ENCODE peak calls at places on chromosomes 2 and 18, in seven cellular contexts. Z is heart left ventricle, V is fibroblast of lung, D is prostate gland, W is left lung, P is right lobe of liver, O is sigmoid colon. L is an unnamed sample. For H3K4me1, the result is how much of the 10 kb centered on the place peaks cover.

GRCh38 chr2:157150747-157151146 is 106.8 kb upstream of the GALNT5 start:
- DNase-seq in Z (no peak), V (peak), D (no peak), W (no peak), P (no peak), O (no peak), L (no peak)

GRCh38 chr2:19887508-19887907 is 14.3 kb downstream of the TTC32 start:
- DNase-seq in Z (no peak), V (no peak), D (peak), W (no peak), P (no peak), O (no peak), L (no peak)

GRCh38 chr2:46493971-46494250 is 14.5 kb downstream of the TMEM247 start:
- DNase-seq in Z (no peak), V (no peak), D (no peak), W (no peak), P (no peak), O (no peak), L (no peak)

GRCh38 chr18:33839452-33840225 is 261.6 kb downstream of the ASXL3 start:
- DNase-seq in Z (no peak), V (peak), D (no peak), W (no peak), P (peak), O (no peak), L (no peak)

GRCh38 chr2:133755515-133756311 is 187.4 kb upstream of the NCKAP5 start:
- DNase-seq in Z (peak), V (peak), D (no peak), W (no peak), P (no peak), O (peak), L (no peak)

GRCh38 chr18:58048243-58048642 is 4.2 kb downstream of the NEDD4L start:
- DNase-seq in Z (no peak), V (no peak), D (no peak), W (no peak), P (no peak), O (no peak), L (no peak)

GRCh38 chr2:118495278-118495677 is 352.2 kb downstream of the EN1 start:
- DNase-seq in Z (no peak), V (no peak), D (no peak), W (no peak), P (no peak), O (no peak), L (no peak)

GRCh38 chr2:79437416-79438281 is 75.2 kb upstream of the CTNNA2 start:
- DNase-seq in Z (no peak), V (no peak), D (no peak), W (no peak), P (no peak), O (no peak), L (no peak)

GRCh38 chr2:105071379-105071778 is 33.5 kb downstream of the MRPS9 start:
- DNase-seq in Z (no peak), V (no peak), D (no peak), W (no peak), P (no peak), O (no peak), L (no peak)

GRCh38 chr2:140759431-140760156 is 1371.2 kb downstream of the LRP1B start:
- DNase-seq in Z (no peak), V (no peak), D (no peak), W (peak), P (no peak), O (no peak), L (no peak)

GRCh38 chr2:88055049-88055435 is 541 bp downstream of the KRCC1 start:
- DNase-seq in Z (no peak), V (peak), D (no peak), W (no peak), P (no peak), O (no peak), L (no peak)

GRCh38 chr2:56534321-56534720 is 350.5 kb downstream of the CCDC85A start:
- DNase-seq in Z (no peak), V (no peak), D (no peak), W (no peak), P (no peak), O (no peak), L (no peak)

GRCh38 chr18:72273025-72273424 is 271.1 kb downstream of the CBLN2 start:
- DNase-seq in Z (no peak), V (no peak), D (no peak), W (no peak), P (no peak), O (no peak), L (no peak)

GRCh38 chr18:29962579-29962978 is 1080.0 kb downstream of the DSC3 start:
- DNase-seq in Z (no peak), V (no peak), D (no peak), W (no peak), P (no peak), O (no peak), L (no peak)

GRCh38 chr2:235394278-235394828 is 99.5 kb upstream of the AGAP1 start:
- DNase-seq in Z (no peak), V (peak), D (no peak), W (no peak), P (no peak), O (no peak), L (no peak)

GRCh38 chr2:16622399-16622968 is 43.1 kb downstream of the CYRIA start:
- DNase-seq in Z (no peak), V (no peak), D (no peak), W (no peak), P (no peak), O (no peak), L (no peak)

GRCh38 chr2:47422560-47422959 is 19.6 kb downstream of the MSH2 start:
- DNase-seq in Z (no peak), V (peak), D (no peak), W (no peak), P (no peak), O (no peak), L (no peak)

GRCh38 chr2:102107741-102108070 is 34.8 kb upstream of the IL1R1 start:
- DNase-seq in Z (no peak), V (peak), D (no peak), W (no peak), P (no peak), O (no peak), L (no peak)

GRCh38 chr2:12717988-12718661 is 1.4 kb downstream of the TRIB2 start:
- DNase-seq in Z (no peak), V (peak), D (no peak), W (no peak), P (peak), O (peak), L (no peak)

GRCh38 chr2:99488587-99488998 is 1.2 kb downstream of the REV1 start:
- DNase-seq in Z (no peak), V (peak), D (no peak), W (no peak), P (no peak), O (no peak), L (no peak)

GRCh38 chr2:99487906-99488305 is 1.9 kb downstream of the REV1 start:
- DNase-seq in Z (no peak), V (no peak), D (no peak), W (no peak), P (no peak), O (no peak), L (no peak)

GRCh38 chr2:99484205-99484604 is 5.6 kb downstream of the REV1 start:
- DNase-seq in Z (no peak), V (no peak), D (no peak), W (no peak), P (no peak), O (no peak), L (no peak)

GRCh38 chr2:99485824-99486223 is 4.0 kb downstream of the REV1 start:
- DNase-seq in Z (no peak), V (no peak), D (no peak), W (no peak), P (no peak), O (no peak), L (no peak)

GRCh38 chr2:99485411-99485810 is 4.4 kb downstream of the REV1 start:
- DNase-seq in Z (no peak), V (no peak), D (no peak), W (no peak), P (no peak), O (no peak), L (no peak)
- H3K4me1 ChIP-seq in Z (half or more), V (under half), D (under half), W (under half), P (under half), O (under half), L (under half)

GRCh38 chr2:128593518-128594272 is 275.0 kb upstream of the HS6ST1 start:
- DNase-seq in Z (peak), V (no peak), D (no peak), W (no peak), P (peak), O (peak), L (no peak)
- H3K27ac ChIP-seq in Z (no peak), V (no peak), D (no peak), W (no peak), P (peak), O (no peak), L (no peak)

GRCh38 chr2:54457326-54458023 is 1.3 kb downstream of the SPTBN1 start:
- DNase-seq in Z (peak), V (peak), D (no peak), W (peak), P (peak), O (peak), L (peak)
- TF ChIP-seq CTCF in Z (no peak), V (no peak), D (no peak), W (no peak), P (no peak), O (no peak), L (no peak)

DNA sequence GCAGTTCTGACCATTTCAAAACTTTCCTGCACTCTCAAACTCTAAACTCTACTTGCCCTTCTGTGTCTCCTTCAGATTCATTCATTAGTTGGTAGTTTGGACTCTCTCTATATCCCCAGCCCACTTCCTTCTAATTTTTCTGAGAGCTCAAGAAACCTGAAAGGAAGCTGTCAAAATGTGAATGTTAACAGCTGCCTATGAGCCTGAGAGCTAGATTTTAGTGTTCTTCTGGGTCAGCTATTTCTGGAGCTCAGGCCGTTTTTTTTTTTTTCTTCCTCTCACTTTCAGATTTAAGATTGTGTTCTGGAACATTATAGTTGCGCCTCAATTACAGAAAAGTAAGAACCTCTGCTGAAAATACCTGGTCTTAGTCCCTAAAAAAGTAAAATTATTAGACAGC is 73.1 kb downstream of the RTN4 start:
- DNase-seq in Z (no peak), V (peak), D (no peak), W (no peak), P (no peak), O (no peak), L (no peak)
- H3K4me1 ChIP-seq in Z (half or more), V (under half), D (under half), W (under half), P (under half), O (half or more), L (half or more)

L was measured in upper lobe of right lung.